ENCODE peak calls at places on chromosomes 7 and 10, in eight cellular contexts. E is fibroblast of lung; V is uterus; Z is OCI-LY7; K is heart right ventricle; L is CD8-positive, alpha-beta T cell; N is mammary epithelial cell; Y is hepatocyte. P is an unnamed sample.

GRCh38 chr7:70270149-70270548 is 671.9 kb downstream of the AUTS2 start:
- DNase-seq in Y (no peak), L (no peak), Z (no peak), K (no peak), V (no peak), E (no peak), N (no peak), P (no peak)

GRCh38 chr7:102829075-102829474 is 80.3 kb downstream of the FAM185A start:
- DNase-seq in E (no peak), V (no peak), L (no peak), K (no peak), N (no peak), Y (no peak), Z (no peak), P (no peak)

GRCh38 chr7:45711161-45711490 is 137.0 kb downstream of the ADCY1 start:
- DNase-seq in V (no peak), E (no peak), N (no peak), L (no peak), Y (no peak), K (no peak), Z (no peak), P (no peak)

GRCh38 chr7:32143271-32143670 is 73.1 kb upstream of the PDE1C start:
- DNase-seq in N (no peak), E (no peak), Z (no peak), K (no peak), L (no peak), V (no peak), Y (no peak), P (no peak)

GRCh38 chr7:111499027-111499426 is 63.3 kb downstream of the IMMP2L start:
- DNase-seq in E (peak), N (peak), Y (no peak), Z (no peak), V (no peak), K (no peak), L (no peak), P (no peak)

GRCh38 chr10:69451784-69452251 is 553 bp downstream of the TSPAN15 start:
- DNase-seq in Z (no peak), E (no peak), L (no peak), N (peak), K (no peak), V (no peak), Y (peak), P (no peak)

GRCh38 chr10:102400061-102400460 is 4.6 kb downstream of the NFKB2 start:
- DNase-seq in E (no peak), Z (no peak), V (no peak), Y (no peak), N (no peak), K (no peak), L (no peak), P (no peak)

GRCh38 chr10:6716521-6716920 is 136.4 kb upstream of the PRKCQ start:
- DNase-seq in E (peak), Y (no peak), V (peak), L (no peak), N (peak), Z (no peak), K (no peak), P (no peak)

GRCh38 chr10:15436696-15437095 is 65.6 kb upstream of the FAM171A1 start:
- DNase-seq in V (no peak), L (no peak), Y (no peak), E (peak), Z (no peak), N (peak), K (no peak), P (no peak)

GRCh38 chr10:91931526-91932190 is 8.1 kb downstream of the BTAF1 start:
- DNase-seq in K (no peak), E (no peak), V (no peak), Y (no peak), N (no peak), Z (no peak), L (no peak), P (no peak)

GRCh38 chr10:88851706-88852105 is at the start of gene ANKRD22:
- DNase-seq in V (no peak), Y (peak), N (peak), K (no peak), E (peak), L (no peak), Z (no peak), P (no peak)

GRCh38 chr7:44615149-44615611 is 8.8 kb downstream of the OGDH start:
- DNase-seq in Y (peak), N (no peak), E (peak), V (no peak), K (peak), Z (no peak), L (no peak), P (peak)

GRCh38 chr7:28672397-28672797 is 260.1 kb downstream of the CREB5 start:
- DNase-seq in Z (no peak), N (no peak), Y (no peak), E (no peak), V (no peak), K (no peak), L (no peak), P (no peak)

GRCh38 chr10:84201244-84201606 is 6.9 kb downstream of the CDHR1 start:
- DNase-seq in K (no peak), Z (no peak), N (no peak), V (no peak), Y (no peak), L (no peak), E (no peak), P (no peak)
- TF ChIP-seq CTCF in K (no peak), Z (no peak), N (no peak), V (no peak), Y (no peak), L (no peak), E (no peak), P (no peak)

DNA sequence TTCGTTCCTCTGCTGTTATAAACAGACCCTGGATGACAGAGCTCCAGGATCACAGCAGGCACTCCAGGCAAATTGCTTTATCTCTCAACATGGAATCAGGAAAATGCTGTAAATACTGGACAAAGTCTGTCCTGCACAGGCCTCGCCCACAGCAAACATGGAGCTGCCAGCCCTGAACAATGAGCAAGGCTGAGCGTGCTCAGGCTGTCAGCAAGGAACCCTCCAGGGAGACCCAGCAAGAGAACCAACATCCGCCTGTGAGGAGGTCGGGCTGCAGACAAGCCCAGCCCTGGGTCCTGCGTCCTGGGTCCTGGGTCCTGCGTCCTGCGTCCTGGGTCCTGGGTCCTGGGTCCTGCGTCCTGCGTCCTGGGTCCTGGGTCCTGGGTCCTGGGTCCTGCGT is 180.8 kb downstream of the PTPRN2 start:
- DNase-seq in Y (peak), N (no peak), E (no peak), K (no peak), V (no peak), L (no peak), Z (no peak), P (no peak)
- H3K27ac ChIP-seq in Y (peak), N (no peak), E (no peak), K (no peak), V (no peak), L (no peak), Z (no peak), P (no peak)

GRCh38 chr7:15555385-15555859 is 6.4 kb downstream of the AGMO start:
- DNase-seq in V (no peak), L (no peak), E (peak), N (no peak), Y (peak), Z (no peak), K (no peak), P (no peak)
- TF ChIP-seq CTCF in V (no peak), L (no peak), E (peak), N (no peak), Y (peak), Z (no peak), K (peak), P (peak)

DNA sequence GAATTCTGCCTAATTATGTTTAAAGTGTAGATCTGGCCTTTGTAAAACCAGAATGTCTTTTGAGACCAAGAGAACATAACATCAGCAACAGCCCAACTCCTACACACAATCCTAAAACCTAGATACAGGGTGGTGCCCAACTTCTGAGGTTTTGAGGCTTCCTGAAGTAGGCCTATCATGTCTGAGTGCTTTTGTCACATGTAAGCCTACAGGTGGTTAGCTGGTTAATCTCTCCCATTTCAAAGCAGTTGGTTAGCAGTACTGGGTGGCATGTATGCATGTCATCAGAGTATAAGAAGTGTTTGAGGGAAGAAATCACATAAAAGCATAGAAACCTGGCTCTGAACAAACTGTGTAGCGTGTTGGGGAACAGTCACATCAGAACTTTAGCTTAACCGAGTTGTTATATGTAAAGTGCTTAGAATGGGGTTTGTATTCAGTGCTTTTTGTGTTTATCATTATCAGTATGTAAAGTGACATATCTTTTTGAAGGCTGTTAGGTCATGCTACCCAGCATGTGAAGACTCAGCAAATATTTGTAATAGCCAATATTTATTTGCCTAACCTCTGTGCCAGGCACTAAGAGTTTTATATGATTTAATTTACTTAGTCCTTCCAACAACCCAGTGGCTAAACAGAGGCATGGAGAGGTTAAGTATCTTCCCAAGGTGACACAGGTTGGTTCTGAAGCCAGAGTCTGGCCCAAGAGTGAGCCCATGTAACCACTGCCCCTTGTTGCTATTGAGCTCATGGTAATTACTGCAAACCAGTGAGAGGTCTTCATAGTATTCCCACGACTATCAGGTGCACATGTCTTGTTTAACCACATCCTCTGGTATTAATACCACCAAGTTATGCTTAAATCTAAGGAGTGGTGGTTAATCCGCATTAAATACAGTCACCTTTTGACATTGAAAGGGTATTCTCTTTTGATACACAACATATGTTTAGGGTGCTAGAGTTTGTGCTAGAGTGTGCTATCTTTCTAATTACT is 2.6 kb downstream of the ADD3 start:
- DNase-seq in Z (peak), Y (no peak), L (peak), N (no peak), E (no peak), K (no peak), V (no peak), P (no peak)
- H3K27ac ChIP-seq in Z (peak), Y (peak), L (peak), N (no peak), E (no peak), K (peak), V (no peak), P (no peak)

GRCh38 chr10:50679149-50679548 is 55.4 kb upstream of the SGMS1 start:
- DNase-seq in L (no peak), E (no peak), N (no peak), Z (no peak), V (no peak), Y (no peak), K (no peak), P (no peak)
- TF ChIP-seq CTCF in L (no peak), E (no peak), N (no peak), Z (no peak), V (no peak), Y (no peak), K (no peak), P (no peak)